ENCODE peak calls at places on chromosomes 13 and 19, in seven cellular contexts. M is astrocyte of the spinal cord; P is RWPE1; E is activated T-cell treated with anti-CD3 and anti-CD28 coated beads, Interleukin-2, amount 50 U/mL, for 4 hours; W is mucosa of descending colon; A is lung microvascular endothelial cell; B is KBM-7. T is an unnamed sample.

GRCh38 chr19:54448037-54448773 is 794 bp upstream of the LENG8 start:
- DNase-seq in M (peak; percentile 60), B (peak; percentile 69), P (no peak), W (peak; percentile 68), E (peak; percentile 25), A (peak; percentile 61), T (peak; percentile 52)

GRCh38 chr19:19106061-19106551 is 32.2 kb downstream of the TMEM161A start:
- DNase-seq in A (no peak), W (peak; percentile 21), P (no peak), M (no peak), E (no peak), B (no peak), T (no peak)

GRCh38 chr13:33743438-33744368 is 74.2 kb upstream of the RFC3 start:
- DNase-seq in P (no peak), W (no peak), B (peak; percentile 55), M (no peak), A (no peak), E (no peak), T (peak; percentile 98)

GRCh38 chr13:63198076-63198475 is 1782.4 kb upstream of the PCDH20 start:
- DNase-seq in A (no peak), E (no peak), B (no peak), P (no peak), M (no peak), W (no peak), T (no peak)

GRCh38 chr13:44843403-44843802 is 145.9 kb downstream of the NUFIP1 start:
- DNase-seq in P (no peak), M (no peak), E (no peak), W (no peak), B (no peak), A (peak; percentile 20), T (peak; percentile 89)

GRCh38 chr19:51079486-51080110 is 3.1 kb downstream of the KLK14 start:
- DNase-seq in E (no peak), A (no peak), B (no peak), W (no peak), P (peak; percentile 30), M (no peak), T (no peak)

GRCh38 chr19:18284710-18285430 is 3.4 kb upstream of the JUND start:
- DNase-seq in E (no peak), A (no peak), M (no peak), B (no peak), W (no peak), P (no peak), T (no peak)

GRCh38 chr13:59710995-59711701 is 452.6 kb downstream of the DIAPH3 start:
- DNase-seq in B (no peak), M (peak; percentile 17), E (no peak), A (no peak), W (no peak), P (no peak), T (no peak)

GRCh38 chr13:75415720-75416119 is 66.2 kb downstream of the TBC1D4 start:
- DNase-seq in W (no peak), P (peak; percentile 20), E (no peak), B (no peak), A (peak; percentile 46), M (peak; percentile 95), T (peak; percentile 83)

T was measured in MV-4-11.